ENCODE peak calls at places on chromosomes 4 and X, in seven cellular contexts. S, G, C, D, N, O and J are unnamed samples.

GRCh38 chr4:10243856-10244255 is 127.3 kb upstream of the WDR1 start:
- DNase-seq in S (no peak), N (no peak), G (no peak), O (no peak), D (no peak), C (no peak), J (peak; percentile 55)

GRCh38 chrX:10685923-10686595 is 65.7 kb upstream of the MID1 start:
- DNase-seq in C (no peak), G (no peak), N (no peak), O (no peak), S (no peak), D (no peak), J (no peak)

GRCh38 chr4:114807759-114808404 is 209.3 kb downstream of the UGT8 start:
- DNase-seq in O (no peak), S (peak; percentile 45), C (no peak), D (no peak), G (no peak), N (peak; percentile 38), J (no peak)

GRCh38 chr4:8592366-8593267 is at the start of gene CPZ:
- DNase-seq in G (peak; percentile 83), O (no peak), N (no peak), D (no peak), C (no peak), S (no peak), J (no peak)

GRCh38 chr4:157221895-157222763 is 1.6 kb downstream of the GRIA2 start:
- DNase-seq in S (no peak), O (no peak), G (no peak), N (peak; percentile 84), C (no peak), D (no peak), J (no peak)

GRCh38 chr4:634599-634985 is 9.2 kb downstream of the PDE6B start:
- DNase-seq in G (no peak), N (no peak), O (no peak), C (peak; percentile 19), D (peak; percentile 24), S (no peak), J (no peak)

GRCh38 chr4:124389591-124389990 is 322.9 kb downstream of the ANKRD50 start:
- DNase-seq in N (no peak), D (no peak), G (no peak), S (no peak), C (no peak), O (no peak), J (no peak)

GRCh38 chrX:144681501-144681900 is 565.8 kb upstream of the SPANXN1 start:
- DNase-seq in S (no peak), D (no peak), G (no peak), N (no peak), C (no peak), O (no peak), J (no peak)

GRCh38 chr4:86032476-86033022 is 327.3 kb downstream of the MAPK10 start:
- DNase-seq in O (no peak), G (no peak), S (no peak), D (no peak), C (peak; percentile 59), N (peak; percentile 45), J (no peak)

GRCh38 chrX:72478351-72478750 is 94.3 kb downstream of the HDAC8 start:
- DNase-seq in C (no peak), N (no peak), G (no peak), D (no peak), S (no peak), O (no peak), J (no peak)

GRCh38 chr4:107823870-107824366 is 814 bp upstream of the SGMS2 start:
- DNase-seq in D (no peak), G (no peak), N (no peak), C (no peak), O (no peak), S (no peak), J (no peak)

GRCh38 chr4:183832776-183833450 is 72.2 kb upstream of the STOX2 start:
- DNase-seq in N (no peak), O (no peak), D (no peak), C (no peak), G (no peak), S (no peak), J (no peak)

GRCh38 chrX:19740744-19741143 is 146.7 kb downstream of the SH3KBP1 start:
- DNase-seq in D (no peak), S (no peak), N (no peak), C (no peak), O (no peak), G (no peak), J (no peak)

GRCh38 chr4:146661368-146661767 is 22.7 kb downstream of the POU4F2 start:
- DNase-seq in D (no peak), G (no peak), O (no peak), C (no peak), N (no peak), S (no peak), J (no peak)

GRCh38 chr4:7759221-7759620 is 180.4 kb downstream of the AFAP1 start:
- DNase-seq in S (no peak), C (no peak), O (no peak), G (no peak), D (no peak), N (no peak), J (no peak)

GRCh38 chrX:95949588-95949987 is 735.1 kb upstream of the DIAPH2 start:
- DNase-seq in N (no peak), D (no peak), S (no peak), G (no peak), C (no peak), O (no peak), J (no peak)

GRCh38 chr4:46993075-46994006 is at the start of gene GABRA4:
- DNase-seq in G (no peak), N (no peak), S (no peak), D (no peak), C (no peak), O (no peak), J (no peak)

GRCh38 chrX:24260827-24261550 is 52.9 kb downstream of the SUPT20HL2 start:
- DNase-seq in O (peak; percentile 39), G (no peak), D (no peak), C (peak; percentile 81), S (no peak), N (no peak), J (no peak)

GRCh38 chr4:137707626-137708025 is 175.3 kb upstream of the PCDH18 start:
- DNase-seq in D (no peak), C (no peak), O (no peak), S (no peak), N (no peak), G (no peak), J (no peak)

GRCh38 chr4:9999956-10000551 is 21.2 kb downstream of the SLC2A9 start:
- DNase-seq in O (no peak), N (no peak), S (no peak), C (no peak), G (no peak), D (no peak), J (no peak)

GRCh38 chr4:18419780-18420179 is 398.2 kb upstream of the LCORL start:
- DNase-seq in S (no peak), N (no peak), G (no peak), O (no peak), D (no peak), C (no peak), J (no peak)

DNA sequence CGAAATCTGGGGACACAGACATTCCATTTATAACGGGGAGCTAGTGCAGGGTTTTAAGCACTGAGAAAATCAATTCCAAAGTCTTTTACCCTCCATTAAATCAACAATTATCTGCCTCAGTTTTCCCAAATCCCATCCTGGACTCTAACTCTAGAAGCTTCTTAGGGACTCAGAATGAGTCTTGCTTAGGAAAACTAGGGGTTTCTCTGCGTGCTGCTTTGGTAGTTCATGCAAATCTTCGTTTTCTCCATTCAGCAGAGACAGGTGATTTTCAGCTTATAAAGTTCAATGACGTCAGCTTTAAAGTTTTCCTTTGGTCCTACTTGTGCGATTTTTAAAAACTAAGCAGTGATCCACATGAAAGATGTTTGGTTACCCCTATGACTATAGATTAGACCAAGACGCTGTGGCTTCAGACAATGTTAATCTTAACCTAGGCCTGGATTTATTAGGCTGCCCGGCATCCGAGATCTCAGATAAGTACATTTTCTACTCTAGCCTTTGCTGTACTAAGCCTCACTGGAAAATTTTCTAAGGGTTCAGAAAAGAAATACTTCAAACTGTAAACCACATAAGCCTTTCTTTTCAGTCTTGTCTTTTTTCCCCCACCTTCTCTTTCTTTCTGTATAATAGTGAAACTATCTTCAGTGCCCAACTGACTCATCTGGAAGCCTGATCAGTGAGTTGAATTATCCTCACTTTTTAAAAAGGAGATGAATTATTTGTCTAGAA is 121.4 kb upstream of the GATB start:
- DNase-seq in C (no peak), G (no peak), N (no peak), D (no peak), O (no peak), S (no peak), J (no peak)
- H3K4me3 ChIP-seq in C (no peak overlapping the region), G (no peak overlapping the region), N (no peak overlapping the region), D (no peak overlapping the region), O (no peak overlapping the region), S (no peak overlapping the region), J (no peak overlapping the region)

GRCh38 chrX:16870095-16870860 is at the start of gene RBBP7:
- DNase-seq in O (peak; percentile 94), D (peak; percentile 95), C (peak; percentile 97), G (peak; percentile 96), N (peak; percentile 98), S (peak; percentile 91), J (peak; percentile 93)
- TF ChIP-seq EP300 in O (no peak), D (no peak), C (no peak), G (no peak), N (no peak), S (no peak), J (no peak)

DNA sequence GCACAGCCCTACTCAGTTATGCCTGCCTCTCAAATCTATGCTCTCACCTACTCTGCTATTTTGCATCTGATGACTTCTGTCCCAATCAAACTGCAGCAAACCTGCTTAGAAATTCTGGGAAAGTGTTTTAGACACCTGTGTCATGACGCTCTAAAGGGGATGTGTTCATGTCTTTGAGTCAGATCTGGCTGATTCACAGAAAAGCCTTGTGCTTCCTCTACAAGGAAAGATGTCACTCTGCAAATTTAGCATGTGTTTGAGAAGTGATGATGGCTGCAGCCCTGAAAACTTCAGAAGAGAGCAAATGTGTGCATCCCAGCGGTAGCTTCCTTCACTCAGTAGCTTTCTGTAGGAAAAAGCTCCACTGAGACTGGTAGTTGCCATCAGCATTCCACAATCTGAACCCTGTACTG is 235.4 kb downstream of the MGST2 start:
- DNase-seq in S (no peak), O (no peak), G (no peak), C (no peak), D (no peak), N (no peak), J (no peak)
- H3K4me3 ChIP-seq in S (no peak overlapping the region), O (no peak overlapping the region), G (no peak overlapping the region), C (no peak overlapping the region), D (peak overlapping the region; percentile 43), N (no peak overlapping the region), J (no peak overlapping the region)

DNA sequence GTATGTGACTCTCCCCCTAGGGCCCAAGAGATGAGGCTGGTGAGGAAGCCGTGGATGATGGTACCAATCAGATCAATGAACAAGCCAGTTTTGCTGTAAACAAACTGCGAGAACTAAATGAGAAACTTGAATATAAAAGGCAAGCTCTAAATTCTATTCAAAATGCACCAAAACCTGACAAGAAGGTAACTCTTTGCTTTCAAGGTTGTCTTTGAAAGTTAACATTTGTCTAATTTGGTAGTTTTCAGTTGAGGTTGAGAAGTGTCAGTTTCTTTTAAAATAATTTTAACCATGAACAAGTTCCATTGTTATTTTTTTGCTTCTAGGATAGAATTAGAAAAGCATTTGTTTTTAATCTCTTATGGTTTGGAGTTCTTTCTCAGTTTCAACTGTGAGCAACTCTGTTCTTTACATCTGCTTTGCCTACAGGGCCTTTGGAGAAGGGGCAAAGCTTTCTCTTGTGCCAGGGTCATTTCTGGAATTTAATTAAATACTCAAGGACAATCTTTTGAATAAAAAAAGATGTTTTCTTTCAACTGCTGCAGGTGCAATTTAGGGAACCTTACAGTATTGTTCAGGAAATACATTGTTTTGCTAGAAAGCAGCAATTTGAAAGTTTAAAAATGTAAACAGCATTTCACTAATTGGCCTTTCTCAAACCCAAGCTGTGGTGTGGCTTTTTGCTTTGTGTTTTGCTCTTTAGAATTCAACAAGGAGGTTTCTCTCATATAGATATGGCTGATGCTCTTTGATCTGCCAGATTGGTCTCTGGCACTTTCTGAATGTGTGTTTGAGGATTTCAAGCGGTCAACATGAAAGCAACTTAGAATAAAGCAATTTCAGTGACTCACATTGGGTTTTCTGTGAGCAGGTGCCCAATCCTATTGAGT is 62.9 kb downstream of the LRP2BP start:
- DNase-seq in O (no peak), S (no peak), C (no peak), G (no peak), N (no peak), D (no peak), J (no peak)
- TF ChIP-seq EP300 in O (no peak), S (no peak), C (no peak), G (no peak), N (no peak), D (no peak), J (no peak)